ENCODE peak calls at places on chromosome 6, in seven cellular contexts. T is neuronal stem cell, R is IMR-90, G is mesendoderm, W is H1, Z is mesenchymal stem cell, V is trophoblast cell. M is an unnamed sample. For H3K4me1 and H3K27me3, the result is how much of the 10 kb centered on the place peaks cover.

GRCh38 chr6:68593558-68593957 is 41.5 kb upstream of the ADGRB3 start:
- DNase-seq in R (no peak), W (no peak), T (no peak), G (no peak), V (no peak), Z (no peak), M (no peak)

GRCh38 chr6:35568967-35569606 is 56.4 kb upstream of the TULP1 start:
- DNase-seq in V (no peak), W (no peak), T (no peak), G (peak), R (no peak), Z (peak), M (peak)

GRCh38 chr6:14035448-14035847 is 82.1 kb upstream of the CD83 start:
- DNase-seq in Z (peak), R (peak), V (peak), W (peak), G (peak), T (no peak), M (peak)

GRCh38 chr6:83860347-83860731 is 850 bp downstream of the CYB5R4 start:
- DNase-seq in R (no peak), G (no peak), W (no peak), V (no peak), T (no peak), Z (no peak), M (no peak)

GRCh38 chr6:107682721-107683120 is 141.4 kb downstream of the SCML4 start:
- DNase-seq in R (no peak), T (no peak), Z (no peak), W (no peak), G (no peak), V (no peak), M (no peak)

GRCh38 chr6:4133941-4134838 is 1.2 kb downstream of the ECI2 start:
- DNase-seq in Z (peak), T (no peak), W (no peak), G (peak), R (no peak), V (peak), M (no peak)

GRCh38 chr6:121647905-121648304 is 212.5 kb downstream of the GJA1 start:
- DNase-seq in V (peak), W (no peak), G (peak), T (no peak), R (peak), Z (no peak), M (no peak)

GRCh38 chr6:2990179-2990931 is 9.3 kb upstream of the NQO2 start:
- DNase-seq in R (no peak), G (peak), W (no peak), V (peak), Z (peak), T (no peak), M (no peak)

GRCh38 chr6:33008944-33009861 is at the start of gene HLA-DOA:
- DNase-seq in W (peak), V (peak), Z (peak), G (peak), R (peak), T (peak), M (peak)

GRCh38 chr6:161151660-161152526 is 122.0 kb downstream of the AGPAT4 start:
- DNase-seq in G (no peak), W (no peak), Z (no peak), R (no peak), V (no peak), T (no peak), M (no peak)

GRCh38 chr6:163850874-163851273 is 436.4 kb downstream of the QKI start:
- DNase-seq in T (no peak), W (no peak), R (no peak), G (no peak), V (no peak), Z (no peak), M (no peak)

GRCh38 chr6:28383235-28384142 is 16.1 kb downstream of the ZSCAN12 start:
- DNase-seq in T (peak), V (peak), R (peak), G (peak), W (peak), Z (peak), M (peak)

GRCh38 chr6:23213651-23214050 is 644.3 kb downstream of the HDGFL1 start:
- DNase-seq in T (no peak), G (no peak), Z (peak), V (peak), R (peak), W (no peak), M (no peak)

GRCh38 chr6:139705284-139705683 is 330.8 kb upstream of the CITED2 start:
- DNase-seq in Z (no peak), V (no peak), R (no peak), T (no peak), W (no peak), G (no peak), M (no peak)

GRCh38 chr6:40912158-40912946 is 126.7 kb downstream of the UNC5CL start:
- DNase-seq in Z (peak), G (peak), T (no peak), V (peak), W (peak), R (no peak), M (peak)

GRCh38 chr6:168201383-168201782 is 118.2 kb downstream of the DACT2 start:
- DNase-seq in Z (no peak), W (no peak), V (peak), R (no peak), T (no peak), G (peak), M (peak)

GRCh38 chr6:160174681-160175080 is 53.1 kb downstream of the SLC22A1 start:
- DNase-seq in R (no peak), V (no peak), T (no peak), Z (no peak), G (peak), W (no peak), M (no peak)

GRCh38 chr6:34359438-34360158 is 32.9 kb downstream of the NUDT3 start:
- DNase-seq in W (no peak), V (peak), G (no peak), R (peak), T (no peak), Z (peak), M (no peak)

GRCh38 chr6:135686784-135687301 is 164.7 kb upstream of the PDE7B start:
- DNase-seq in V (no peak), R (peak), G (no peak), Z (peak), W (no peak), T (no peak), M (no peak)

GRCh38 chr6:31651602-31652191 is 764 bp downstream of the BAG6 start:
- DNase-seq in V (peak), T (no peak), Z (no peak), G (peak), W (peak), R (peak), M (peak)

GRCh38 chr6:34292954-34293353 is 44.1 kb upstream of the SMIM29 start:
- DNase-seq in T (no peak), V (no peak), W (no peak), R (no peak), Z (no peak), G (no peak), M (no peak)

GRCh38 chr6:3723966-3724365 is 27.5 kb downstream of the PXDC1 start:
- DNase-seq in T (no peak), Z (no peak), G (no peak), V (no peak), R (no peak), W (no peak), M (no peak)

GRCh38 chr6:131381694-131382093 is 191.3 kb upstream of the ARG1 start:
- DNase-seq in G (no peak), V (no peak), Z (no peak), W (no peak), R (no peak), T (no peak), M (no peak)

GRCh38 chr6:84464471-84464870 is 237.0 kb upstream of the CEP162 start:
- DNase-seq in V (no peak), G (no peak), W (no peak), R (no peak), T (no peak), Z (no peak), M (no peak)

GRCh38 chr6:149463781-149464180 is 21.0 kb downstream of the ZC3H12D start:
- DNase-seq in R (peak), W (no peak), T (no peak), G (no peak), V (no peak), Z (peak), M (no peak)

GRCh38 chr6:165636015-165636414 is 27.0 kb downstream of the PDE10A start:
- DNase-seq in Z (peak), G (peak), T (no peak), R (peak), W (no peak), V (no peak), M (no peak)

GRCh38 chr6:24448396-24448795 is 41.0 kb downstream of the GPLD1 start:
- DNase-seq in W (no peak), T (no peak), R (no peak), G (no peak), V (no peak), Z (no peak), M (no peak)

GRCh38 chr6:23455754-23456153 is 670.3 kb upstream of the NRSN1 start:
- DNase-seq in V (no peak), R (no peak), T (no peak), G (no peak), Z (no peak), W (no peak), M (no peak)

GRCh38 chr6:105136433-105137350 is 43.1 kb downstream of the POPDC3 start:
- DNase-seq in Z (peak), G (peak), R (peak), T (peak), V (peak), W (peak), M (peak)

GRCh38 chr6:115783402-115784061 is 277.2 kb downstream of the FRK start:
- DNase-seq in Z (no peak), R (no peak), V (no peak), W (no peak), G (no peak), T (no peak), M (no peak)

GRCh38 chr6:37160922-37161778 is 8.8 kb upstream of the PIM1 start:
- DNase-seq in W (no peak), T (no peak), Z (peak), G (no peak), R (peak), V (no peak), M (no peak)

GRCh38 chr6:143965503-143966171 is 42.4 kb downstream of the PLAGL1 start:
- DNase-seq in G (no peak), R (peak), T (no peak), W (no peak), Z (no peak), V (no peak), M (no peak)

GRCh38 chr6:66128238-66128637 is 421.2 kb upstream of the EYS start:
- DNase-seq in Z (no peak), V (no peak), W (no peak), G (no peak), R (no peak), T (no peak), M (no peak)

GRCh38 chr6:54617730-54618129 is 228.8 kb upstream of the FAM83B start:
- DNase-seq in Z (peak), V (peak), W (no peak), R (peak), T (no peak), G (no peak), M (no peak)

GRCh38 chr6:20870493-20870892 is 336.2 kb downstream of the CDKAL1 start:
- DNase-seq in G (no peak), V (no peak), T (no peak), R (no peak), W (no peak), Z (no peak), M (no peak)

GRCh38 chr6:157685596-157686280 is 137.3 kb upstream of the SNX9 start:
- DNase-seq in G (no peak), T (no peak), W (no peak), V (no peak), Z (no peak), R (no peak), M (no peak)

GRCh38 chr6:142841915-142842314 is 103.1 kb downstream of the HIVEP2 start:
- DNase-seq in R (no peak), W (no peak), G (no peak), Z (no peak), V (no peak), T (no peak), M (no peak)

GRCh38 chr6:142842423-142843261 is 102.3 kb downstream of the HIVEP2 start:
- DNase-seq in W (no peak), Z (peak), R (peak), T (no peak), G (no peak), V (no peak), M (no peak)

GRCh38 chr6:142845143-142845571 is 99.8 kb downstream of the HIVEP2 start:
- DNase-seq in Z (peak), G (no peak), W (no peak), T (no peak), V (no peak), R (no peak), M (no peak)

GRCh38 chr6:142844065-142844755 is 100.8 kb downstream of the HIVEP2 start:
- DNase-seq in G (no peak), R (peak), W (no peak), V (no peak), T (no peak), Z (peak), M (no peak)

GRCh38 chr6:142843344-142843743 is 101.6 kb downstream of the HIVEP2 start:
- DNase-seq in Z (peak), W (no peak), V (no peak), T (no peak), R (no peak), G (no peak), M (no peak)
- H3K4me1 ChIP-seq in Z (under half), W (under half), V (under half), T (under half), R (under half), G (under half), M (under half)

GRCh38 chr6:169847773-169848380 is 96.5 kb downstream of the ERMARD start:
- DNase-seq in V (no peak), Z (no peak), R (no peak), W (no peak), T (no peak), G (no peak), M (peak)
- H2BK120ac ChIP-seq in V (no peak), Z (no peak), R (no peak), W (no peak), T (no peak), G (no peak), M (no peak)

GRCh38 chr6:158761746-158762145 is 57.4 kb downstream of the EZR start:
- DNase-seq in T (no peak), R (no peak), W (no peak), V (no peak), G (no peak), Z (no peak), M (no peak)
- H3K27me3 ChIP-seq in T (under half), R (under half), W (under half), V (under half), G (under half), Z (under half), M (under half)

GRCh38 chr6:167093406-167093921 is 29.4 kb upstream of the CCR6 start:
- DNase-seq in G (no peak), W (no peak), T (no peak), Z (no peak), R (no peak), V (no peak), M (no peak)
- H3K4me1 ChIP-seq in G (under half), W (under half), T (under half), Z (under half), R (under half), V (under half), M (under half)

M was measured in H9.